ENCODE peak calls at places on chromosome 10, in six cellular contexts. One of them, this sample, is unnamed. For H3K4me1 and H3K27me3, the result is how much of the 10 kb centered on the place peaks cover.

GRCh38 chr10:49666685-49667084 is 12.8 kb upstream of the C10orf53 start:
- DNase-seq in PC-3: no peak
- DNase-seq in fibroblast of lung: no peak
- DNase-seq in NT2/D1: no peak
- DNase-seq in lower lobe of right lung: no peak
- DNase-seq in Panc1: no peak
- DNase-seq in this sample: no peak

GRCh38 chr10:21650353-21650752 is 116.3 kb downstream of the MLLT10 start:
- DNase-seq in PC-3: no peak
- DNase-seq in fibroblast of lung: no peak
- DNase-seq in NT2/D1: no peak
- DNase-seq in lower lobe of right lung: no peak
- DNase-seq in Panc1: no peak
- DNase-seq in this sample: no peak

GRCh38 chr10:43173120-43173519 is 34.9 kb downstream of the CSGALNACT2 start:
- DNase-seq in PC-3: no peak
- DNase-seq in fibroblast of lung: no peak
- DNase-seq in NT2/D1: no peak
- DNase-seq in lower lobe of right lung: no peak
- DNase-seq in Panc1: no peak
- DNase-seq in this sample: no peak

GRCh38 chr10:124152139-124152780 is 58.9 kb upstream of the CHST15 start:
- DNase-seq in PC-3: peak
- DNase-seq in fibroblast of lung: peak
- DNase-seq in NT2/D1: no peak
- DNase-seq in lower lobe of right lung: peak
- DNase-seq in Panc1: peak
- DNase-seq in this sample: peak

GRCh38 chr10:119415536-119416527 is 126.7 kb downstream of the RGS10 start:
- DNase-seq in PC-3: no peak
- DNase-seq in fibroblast of lung: no peak
- DNase-seq in NT2/D1: no peak
- DNase-seq in lower lobe of right lung: no peak
- DNase-seq in Panc1: no peak
- DNase-seq in this sample: peak

GRCh38 chr10:5595591-5596590 is 70.5 kb downstream of the ASB13 start:
- DNase-seq in PC-3: peak
- DNase-seq in fibroblast of lung: no peak
- DNase-seq in NT2/D1: no peak
- DNase-seq in lower lobe of right lung: peak
- DNase-seq in Panc1: peak
- DNase-seq in this sample: no peak

GRCh38 chr10:52755297-52756062 is 17.1 kb downstream of the MBL2 start:
- DNase-seq in PC-3: peak
- DNase-seq in fibroblast of lung: peak
- DNase-seq in NT2/D1: no peak
- DNase-seq in lower lobe of right lung: no peak
- DNase-seq in Panc1: no peak
- DNase-seq in this sample: no peak

GRCh38 chr10:92492748-92493240 is 81.1 kb downstream of the IDE start:
- DNase-seq in PC-3: peak
- DNase-seq in fibroblast of lung: no peak
- DNase-seq in NT2/D1: no peak
- DNase-seq in lower lobe of right lung: no peak
- DNase-seq in Panc1: no peak
- DNase-seq in this sample: no peak

GRCh38 chr10:103333934-103334520 is 16.9 kb downstream of the PCGF6 start:
- DNase-seq in PC-3: peak
- DNase-seq in fibroblast of lung: peak
- DNase-seq in NT2/D1: no peak
- DNase-seq in lower lobe of right lung: no peak
- DNase-seq in Panc1: no peak
- DNase-seq in this sample: no peak

GRCh38 chr10:110460111-110460809 is 37.4 kb upstream of the DUSP5 start:
- DNase-seq in PC-3: peak
- DNase-seq in fibroblast of lung: no peak
- DNase-seq in NT2/D1: no peak
- DNase-seq in lower lobe of right lung: no peak
- DNase-seq in Panc1: no peak
- DNase-seq in this sample: peak

GRCh38 chr10:50244201-50244600 is 7.1 kb downstream of the ASAH2 start:
- DNase-seq in PC-3: no peak
- DNase-seq in fibroblast of lung: no peak
- DNase-seq in NT2/D1: no peak
- DNase-seq in lower lobe of right lung: no peak
- DNase-seq in Panc1: no peak
- DNase-seq in this sample: no peak

GRCh38 chr10:12448729-12449391 is 99.5 kb downstream of the CAMK1D start:
- DNase-seq in PC-3: peak
- DNase-seq in fibroblast of lung: peak
- DNase-seq in NT2/D1: no peak
- DNase-seq in lower lobe of right lung: no peak
- DNase-seq in Panc1: peak
- DNase-seq in this sample: no peak

GRCh38 chr10:3464760-3465405 is 292.3 kb upstream of the PITRM1 start:
- DNase-seq in PC-3: peak
- DNase-seq in fibroblast of lung: no peak
- DNase-seq in NT2/D1: no peak
- DNase-seq in lower lobe of right lung: no peak
- DNase-seq in Panc1: no peak
- DNase-seq in this sample: no peak

GRCh38 chr10:102322914-102323313 is 72.6 kb upstream of the NFKB2 start:
- DNase-seq in PC-3: no peak
- DNase-seq in fibroblast of lung: no peak
- DNase-seq in NT2/D1: no peak
- DNase-seq in lower lobe of right lung: no peak
- DNase-seq in Panc1: no peak
- DNase-seq in this sample: peak

GRCh38 chr10:17003151-17003550 is 126.5 kb downstream of the CUBN start:
- DNase-seq in PC-3: no peak
- DNase-seq in fibroblast of lung: peak
- DNase-seq in NT2/D1: no peak
- DNase-seq in lower lobe of right lung: no peak
- DNase-seq in Panc1: no peak
- DNase-seq in this sample: no peak

GRCh38 chr10:79320785-79321493 is 26.3 kb upstream of the PPIF start:
- DNase-seq in PC-3: peak
- DNase-seq in fibroblast of lung: peak
- DNase-seq in NT2/D1: no peak
- DNase-seq in lower lobe of right lung: peak
- DNase-seq in Panc1: no peak
- DNase-seq in this sample: peak

GRCh38 chr10:73577788-73578187 is 13.4 kb downstream of the USP54 start:
- DNase-seq in PC-3: peak
- DNase-seq in fibroblast of lung: peak
- DNase-seq in NT2/D1: no peak
- DNase-seq in lower lobe of right lung: peak
- DNase-seq in Panc1: no peak
- DNase-seq in this sample: peak
- H3K4me1 ChIP-seq in PC-3: under half
- H3K4me1 ChIP-seq in fibroblast of lung: under half
- H3K4me1 ChIP-seq in NT2/D1: under half
- H3K4me1 ChIP-seq in lower lobe of right lung: under half
- H3K4me1 ChIP-seq in Panc1: under half
- H3K4me1 ChIP-seq in this sample: under half

DNA sequence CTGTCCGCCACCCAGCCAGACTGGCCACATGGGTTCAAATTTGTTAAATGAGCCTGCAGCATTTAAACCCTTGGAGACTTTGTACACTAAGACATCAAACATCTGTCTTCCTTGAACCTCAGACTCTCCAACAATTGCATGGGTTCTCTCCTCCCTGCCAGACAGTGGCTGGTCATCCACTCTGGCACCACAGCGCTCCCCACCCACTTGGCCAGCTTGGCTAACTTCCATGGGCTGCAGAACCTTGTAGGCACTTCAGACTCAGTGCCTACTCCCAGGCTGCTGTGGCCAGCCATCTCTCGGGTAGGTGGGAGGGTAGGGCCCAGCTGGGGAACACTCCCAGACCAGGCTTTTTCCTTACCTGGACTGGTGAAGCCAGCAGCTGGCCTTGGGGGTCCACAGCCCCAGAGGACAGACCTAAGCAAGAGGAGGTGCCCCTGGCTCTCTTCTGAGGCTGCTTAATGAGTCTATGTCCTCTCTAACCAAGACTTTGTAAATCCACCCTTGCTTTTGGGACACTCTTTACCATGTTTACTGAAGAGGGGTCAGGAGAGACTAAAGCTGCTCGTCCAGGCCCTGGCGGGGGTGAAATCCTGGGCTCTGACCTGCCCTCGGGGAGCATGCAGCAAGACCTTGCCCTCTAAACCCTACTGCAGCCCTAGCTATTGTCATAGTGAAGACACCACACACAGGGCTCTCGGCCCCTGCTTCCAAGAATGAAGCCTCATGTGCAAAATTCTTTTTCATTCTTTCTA is 82.7 kb downstream of the ARHGAP22 start:
- DNase-seq in PC-3: no peak
- DNase-seq in fibroblast of lung: no peak
- DNase-seq in NT2/D1: no peak
- DNase-seq in lower lobe of right lung: no peak
- DNase-seq in Panc1: no peak
- DNase-seq in this sample: no peak
- H3K27me3 ChIP-seq in PC-3: under half
- H3K27me3 ChIP-seq in fibroblast of lung: under half
- H3K27me3 ChIP-seq in NT2/D1: under half
- H3K27me3 ChIP-seq in lower lobe of right lung: under half
- H3K27me3 ChIP-seq in Panc1: under half
- H3K27me3 ChIP-seq in this sample: under half

DNA sequence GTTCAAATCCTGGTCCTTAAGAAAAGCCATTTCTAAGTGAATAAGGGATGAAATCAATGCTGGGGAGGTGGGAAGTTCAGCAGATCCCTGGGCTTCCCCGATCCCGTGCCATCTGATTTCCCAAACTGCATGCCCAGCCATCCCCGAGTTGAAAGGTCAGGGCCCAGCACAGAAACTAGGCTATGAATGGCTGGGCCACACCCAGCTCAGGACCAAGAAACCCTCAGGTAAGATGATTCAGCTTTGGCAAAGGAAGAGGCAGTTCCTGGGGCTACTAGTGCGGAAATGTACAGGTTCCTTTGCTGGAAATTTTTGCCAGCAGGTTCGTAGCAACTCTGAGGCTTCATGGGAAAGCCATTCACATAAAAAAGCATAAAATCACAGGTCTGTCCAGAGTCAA is 182.7 kb downstream of the FAM107B start:
- DNase-seq in PC-3: peak
- DNase-seq in fibroblast of lung: no peak
- DNase-seq in NT2/D1: no peak
- DNase-seq in lower lobe of right lung: no peak
- DNase-seq in Panc1: no peak
- DNase-seq in this sample: no peak
- H3K4me1 ChIP-seq in PC-3: half or more
- H3K4me1 ChIP-seq in fibroblast of lung: under half
- H3K4me1 ChIP-seq in NT2/D1: under half
- H3K4me1 ChIP-seq in lower lobe of right lung: under half
- H3K4me1 ChIP-seq in Panc1: under half
- H3K4me1 ChIP-seq in this sample: under half

GRCh38 chr10:133090654-133091053 is 2.9 kb downstream of the ADGRA1 start:
- DNase-seq in PC-3: no peak
- DNase-seq in fibroblast of lung: no peak
- DNase-seq in NT2/D1: no peak
- DNase-seq in lower lobe of right lung: no peak
- DNase-seq in Panc1: no peak
- DNase-seq in this sample: peak
- H3K27me3 ChIP-seq in PC-3: half or more
- H3K27me3 ChIP-seq in fibroblast of lung: under half
- H3K27me3 ChIP-seq in NT2/D1: half or more
- H3K27me3 ChIP-seq in lower lobe of right lung: half or more
- H3K27me3 ChIP-seq in Panc1: under half
- H3K27me3 ChIP-seq in this sample: under half

DNA sequence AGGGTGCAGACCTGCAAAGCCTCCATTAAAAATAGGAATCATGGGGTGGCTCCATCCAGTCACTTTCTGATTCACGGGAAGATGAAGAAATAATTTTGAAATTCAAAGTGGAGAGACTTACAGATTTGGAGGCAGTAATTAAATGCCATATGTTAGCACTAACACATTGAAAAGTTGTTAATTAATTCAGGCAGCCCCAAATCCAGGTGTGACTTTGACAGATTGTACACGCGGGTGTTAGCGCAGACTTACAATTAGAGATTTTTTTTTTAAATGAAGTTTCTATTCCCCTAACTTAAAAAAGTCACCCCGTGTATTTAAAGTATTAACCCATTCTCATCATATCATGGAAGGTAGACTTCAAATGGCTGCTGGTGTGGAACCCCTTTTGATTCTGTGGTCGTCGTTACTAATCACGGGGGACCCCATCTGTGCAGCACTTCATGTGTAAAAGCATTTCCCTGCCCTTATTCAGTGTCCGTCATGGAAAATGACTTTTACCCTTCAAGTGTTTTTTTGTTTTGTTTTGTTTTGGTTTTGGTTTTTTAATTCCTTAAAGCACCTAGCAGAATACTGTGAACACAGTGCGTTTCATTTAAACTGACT is 235.8 kb downstream of the CELF2 start:
- DNase-seq in PC-3: no peak
- DNase-seq in fibroblast of lung: no peak
- DNase-seq in NT2/D1: no peak
- DNase-seq in lower lobe of right lung: no peak
- DNase-seq in Panc1: no peak
- DNase-seq in this sample: no peak
- H3K4me1 ChIP-seq in PC-3: under half
- H3K4me1 ChIP-seq in fibroblast of lung: under half
- H3K4me1 ChIP-seq in NT2/D1: under half
- H3K4me1 ChIP-seq in lower lobe of right lung: under half
- H3K4me1 ChIP-seq in Panc1: under half
- H3K4me1 ChIP-seq in this sample: under half

DNA sequence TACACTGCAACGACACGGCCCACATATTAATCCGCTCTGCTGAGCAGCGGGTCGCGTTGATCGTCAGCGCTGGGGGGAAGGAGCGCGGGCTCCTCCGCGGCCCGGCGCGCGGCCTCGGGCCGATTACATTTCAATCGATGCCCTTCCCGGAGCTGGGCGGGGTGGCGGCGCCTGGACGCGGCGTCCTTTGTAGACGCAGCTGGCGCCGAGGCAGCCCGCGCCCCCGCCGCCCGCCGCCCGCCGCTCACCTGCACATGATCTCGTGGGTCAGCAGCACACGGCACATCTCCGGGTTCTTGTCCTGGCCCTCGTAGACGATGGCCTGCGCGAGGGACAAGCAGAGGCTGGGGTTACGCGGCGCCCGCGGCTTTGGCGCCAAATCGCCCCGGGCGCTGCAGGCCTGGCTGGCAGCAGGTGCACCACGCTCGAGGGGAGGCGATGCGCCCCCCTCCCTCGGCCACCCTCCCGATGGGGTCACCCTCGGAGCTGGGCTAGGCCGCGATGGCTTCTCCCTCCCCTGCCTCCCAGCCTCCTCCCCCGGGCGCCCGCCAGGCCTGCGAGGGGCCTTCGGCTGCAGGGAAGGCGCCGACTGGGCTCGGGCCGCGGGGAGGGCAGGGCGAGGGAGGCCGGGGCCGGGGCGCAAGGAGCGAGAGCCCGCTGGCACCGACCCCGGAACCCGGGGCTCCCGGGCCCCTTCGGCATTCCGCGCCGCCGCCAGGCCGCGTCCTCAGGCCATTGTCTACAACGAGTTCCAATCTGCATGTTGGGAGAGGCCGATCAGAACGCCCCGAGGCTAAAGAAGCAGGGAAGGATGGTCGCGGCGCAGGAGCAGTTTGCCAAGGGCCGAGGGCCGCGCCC is 5.2 kb downstream of the EBF3 start:
- DNase-seq in PC-3: no peak
- DNase-seq in fibroblast of lung: no peak
- DNase-seq in NT2/D1: no peak
- DNase-seq in lower lobe of right lung: no peak
- DNase-seq in Panc1: no peak
- DNase-seq in this sample: no peak
- H3K27me3 ChIP-seq in PC-3: half or more
- H3K27me3 ChIP-seq in fibroblast of lung: half or more
- H3K27me3 ChIP-seq in NT2/D1: half or more
- H3K27me3 ChIP-seq in lower lobe of right lung: half or more
- H3K27me3 ChIP-seq in Panc1: half or more
- H3K27me3 ChIP-seq in this sample: under half

GRCh38 chr10:8405551-8405950 is 351.1 kb downstream of the GATA3 start:
- DNase-seq in PC-3: no peak
- DNase-seq in fibroblast of lung: no peak
- DNase-seq in NT2/D1: no peak
- DNase-seq in lower lobe of right lung: no peak
- DNase-seq in Panc1: no peak
- DNase-seq in this sample: no peak
- H3K4me1 ChIP-seq in PC-3: under half
- H3K4me1 ChIP-seq in fibroblast of lung: under half
- H3K4me1 ChIP-seq in NT2/D1: under half
- H3K4me1 ChIP-seq in lower lobe of right lung: under half
- H3K4me1 ChIP-seq in Panc1: under half
- H3K4me1 ChIP-seq in this sample: under half